ENCODE peak calls at places on chromosomes 2 and 18, in ten cellular contexts. B is transverse colon, H is GM23248, W is adipocyte, I is A549, V is bronchial epithelial cell, O is astrocyte of the cerebellum, L is fibroblast of the aortic adventitia, M is breast epithelium, K is fibroblast of mammary gland. Z is an unnamed sample.

GRCh38 chr2:43759195-43759594 is 14.6 kb upstream of the DYNC2LI1 start:
- DNase-seq in M (no peak), O (no peak), I (peak; percentile 15), V (peak; percentile 94), H (peak; percentile 89), W (peak; percentile 59), B (no peak), L (peak; percentile 61), K (peak; percentile 95), Z (no peak)

GRCh38 chr2:113283704-113284284 is 5.1 kb upstream of the PAX8 start:
- DNase-seq in B (peak; percentile 50), H (peak; percentile 94), I (peak; percentile 60), V (peak; percentile 88), W (peak; percentile 92), L (peak; percentile 87), M (peak; percentile 88), O (peak; percentile 92), K (peak; percentile 86), Z (peak; percentile 58)

GRCh38 chr2:201482543-201482942 is 31.0 kb downstream of the STRADB start:
- DNase-seq in W (no peak), O (no peak), K (no peak), L (no peak), M (no peak), B (no peak), I (no peak), V (no peak), H (no peak), Z (no peak)

GRCh38 chr2:109200616-109201464 is 71.8 kb downstream of the SH3RF3 start:
- DNase-seq in W (no peak), O (no peak), M (no peak), H (no peak), K (no peak), V (no peak), I (no peak), B (no peak), L (no peak), Z (no peak)

GRCh38 chr2:20350105-20350712 is 435 bp downstream of the PUM2 start:
- DNase-seq in B (peak; percentile 53), W (peak; percentile 67), V (no peak), M (peak; percentile 40), H (no peak), O (no peak), L (no peak), K (no peak), I (peak; percentile 41), Z (peak; percentile 60)

GRCh38 chr2:221874444-221874843 is 302.3 kb upstream of the EPHA4 start:
- DNase-seq in M (no peak), W (no peak), O (no peak), B (no peak), H (no peak), L (no peak), I (no peak), V (no peak), K (no peak), Z (no peak)

GRCh38 chr18:63997606-63998005 is 27.7 kb downstream of the SERPINB8 start:
- DNase-seq in L (no peak), W (no peak), B (no peak), V (peak; percentile 46), H (peak; percentile 9), O (no peak), I (no peak), M (no peak), K (no peak), Z (no peak)

GRCh38 chr2:144048631-144049060 is 471.3 kb downstream of the ZEB2 start:
- DNase-seq in I (no peak), W (peak; percentile 65), B (no peak), H (peak; percentile 7), L (no peak), V (no peak), K (peak; percentile 30), O (no peak), M (no peak), Z (no peak)

GRCh38 chr2:86764661-86765307 is 25.9 kb downstream of the CD8A start:
- DNase-seq in L (peak; percentile 62), H (peak; percentile 58), V (peak; percentile 52), W (peak; percentile 67), B (no peak), I (peak; percentile 55), O (peak; percentile 32), K (peak; percentile 55), M (no peak), Z (no peak)

GRCh38 chr2:23606968-23607367 is 222.0 kb downstream of the KLHL29 start:
- DNase-seq in K (peak; percentile 85), O (no peak), W (no peak), V (peak; percentile 21), L (peak; percentile 26), I (no peak), B (no peak), H (peak; percentile 61), M (no peak), Z (no peak)

GRCh38 chr2:138671566-138671965 is 108.6 kb downstream of the NXPH2 start:
- DNase-seq in O (no peak), M (no peak), W (no peak), I (no peak), L (no peak), K (no peak), B (no peak), V (no peak), H (no peak), Z (no peak)

GRCh38 chr2:222796413-222797103 is 64.3 kb upstream of the ACSL3 start:
- DNase-seq in B (no peak), K (peak; percentile 66), W (peak; percentile 13), H (no peak), M (no peak), L (no peak), O (no peak), V (no peak), I (no peak), Z (no peak)

GRCh38 chr2:220370764-220371163 is 743.3 kb downstream of the SLC4A3 start:
- DNase-seq in B (no peak), I (no peak), M (no peak), V (no peak), K (no peak), L (no peak), O (no peak), W (no peak), H (no peak), Z (no peak)

GRCh38 chr2:135839713-135840112 is 2.7 kb upstream of the LCT start:
- DNase-seq in H (peak; percentile 91), I (no peak), K (peak; percentile 89), O (peak; percentile 36), L (peak; percentile 93), V (no peak), W (peak; percentile 92), B (no peak), M (no peak), Z (no peak)

GRCh38 chr18:34494359-34494696 is 215.8 kb upstream of the DTNA start:
- DNase-seq in H (no peak), W (no peak), V (no peak), I (no peak), M (peak; percentile 17), B (no peak), O (no peak), L (no peak), K (no peak), Z (no peak)
- H3K4me3 ChIP-seq in H (no peak overlapping the region), W (peak overlapping the region; percentile 84), V (peak overlapping the region; percentile 36), I (no peak overlapping the region), M (peak overlapping the region; percentile 48), B (peak overlapping the region; percentile 49), O (peak overlapping the region; percentile 50), L (no peak overlapping the region), K (no peak overlapping the region), Z (peak overlapping the region; percentile 24)

GRCh38 chr2:26846881-26847662 is 860 bp upstream of the DPYSL5 start:
- DNase-seq in B (no peak), M (no peak), I (no peak), W (no peak), V (no peak), H (no peak), L (no peak), K (no peak), O (no peak), Z (no peak)
- H3K4me3 ChIP-seq in B (peak overlapping the region; percentile 33), M (peak overlapping the region; percentile 18), I (peak overlapping the region; percentile 91), W (no peak overlapping the region), V (no peak overlapping the region), H (no peak overlapping the region), L (no peak overlapping the region), K (no peak overlapping the region), O (peak overlapping the region; percentile 32), Z (peak overlapping the region; percentile 31)

GRCh38 chr2:197170137-197170682 is 140.4 kb downstream of the ANKRD44 start:
- DNase-seq in M (no peak), H (peak; percentile 66), W (no peak), L (peak; percentile 26), V (peak; percentile 83), K (peak; percentile 10), O (no peak), B (no peak), I (no peak), Z (no peak)
- H3K4me3 ChIP-seq in M (no peak overlapping the region), H (no peak overlapping the region), W (no peak overlapping the region), L (no peak overlapping the region), V (no peak overlapping the region), K (no peak overlapping the region), O (no peak overlapping the region), B (no peak overlapping the region), I (no peak overlapping the region), Z (no peak overlapping the region)

DNA sequence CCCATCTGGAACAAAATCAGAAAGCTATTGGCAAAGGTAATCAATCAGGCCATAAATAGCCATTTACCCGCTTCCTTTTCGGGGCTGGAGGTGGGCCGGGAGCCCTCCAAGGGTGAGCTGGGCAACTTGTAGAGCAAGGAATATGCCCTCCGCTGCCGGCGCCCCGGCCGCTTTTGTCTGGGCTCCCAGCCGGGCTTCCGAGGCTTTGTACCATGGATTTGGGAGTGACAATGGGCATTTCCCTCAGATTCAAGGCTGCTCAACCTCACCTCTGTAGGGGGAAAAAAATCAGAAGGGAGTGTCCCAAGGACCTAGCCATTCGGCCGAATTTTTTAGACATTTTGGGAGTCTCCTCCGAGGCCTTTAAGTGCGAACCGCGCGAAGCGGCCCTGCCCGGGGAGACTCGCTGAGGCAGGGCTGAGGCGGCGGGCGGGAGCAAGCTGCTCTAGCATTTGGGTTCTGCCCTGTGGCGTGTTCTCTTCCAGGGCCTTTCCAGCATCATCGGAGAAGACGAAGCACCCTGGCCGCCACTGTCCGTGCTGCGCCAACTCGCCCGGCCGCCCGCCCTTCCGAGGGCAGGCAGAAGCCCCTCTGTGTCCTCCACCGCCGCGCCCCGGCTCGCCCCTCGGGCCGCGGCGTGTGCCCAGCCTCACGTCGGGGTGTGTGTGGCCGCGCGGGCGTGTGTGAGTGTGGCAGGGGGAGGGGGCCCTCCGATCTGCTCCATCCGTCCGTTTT is 975 bp upstream of the HOXD9 start:
- DNase-seq in I (no peak), W (no peak), O (no peak), V (no peak), M (no peak), L (no peak), K (no peak), H (no peak), B (no peak), Z (peak; percentile 24)
- H3K4me3 ChIP-seq in I (no peak overlapping the region), W (peak overlapping the region; percentile 89), O (no peak overlapping the region), V (no peak overlapping the region), M (peak overlapping the region; percentile 64), L (no peak overlapping the region), K (peak overlapping the region; percentile 61), H (peak overlapping the region; percentile 70), B (peak overlapping the region; percentile 55), Z (peak overlapping the region; percentile 51)

DNA sequence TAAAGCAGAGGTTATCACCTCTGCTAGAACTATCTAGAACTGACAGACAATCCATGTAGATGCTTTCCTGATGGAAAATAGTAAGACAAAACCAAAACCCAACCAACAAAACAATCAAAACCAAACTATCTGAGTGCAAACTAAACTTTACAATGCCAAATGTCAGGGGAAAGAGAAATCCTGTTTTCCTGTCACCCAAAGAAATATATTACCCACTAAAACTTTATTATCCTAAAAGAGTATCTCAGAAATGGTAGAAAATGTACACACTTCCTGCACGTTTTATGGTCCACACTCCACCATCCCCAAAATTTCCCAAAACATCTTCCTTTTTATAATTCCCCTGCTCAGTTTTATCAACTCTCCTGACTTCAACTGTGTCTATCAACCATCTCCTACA is 29.9 kb downstream of the SP3 start:
- DNase-seq in B (no peak), V (no peak), H (no peak), K (no peak), O (no peak), I (no peak), M (no peak), W (no peak), L (no peak), Z (no peak)
- H3K4me3 ChIP-seq in B (no peak overlapping the region), V (no peak overlapping the region), H (no peak overlapping the region), K (no peak overlapping the region), O (no peak overlapping the region), I (no peak overlapping the region), M (no peak overlapping the region), W (no peak overlapping the region), L (no peak overlapping the region), Z (no peak overlapping the region)